ENCODE peak calls at places on chromosomes 3 and 15, in four cellular contexts. P is AG08396, M is NCI-H774, N is psoas muscle. T is an unnamed sample.

GRCh38 chr3:51975857-51976549 is 1.1 kb downstream of the ABHD14A start:
- DNase-seq in P (peak; percentile 84), M (no peak), N (peak; percentile 76), T (peak; percentile 91)

GRCh38 chr15:33256874-33257273 is 53.9 kb upstream of the RYR3 start:
- DNase-seq in P (no peak), M (no peak), N (no peak), T (no peak)

GRCh38 chr3:193729088-193729465 is 136.1 kb downstream of the OPA1 start:
- DNase-seq in P (no peak), M (no peak), N (no peak), T (no peak)

GRCh38 chr15:45458746-45459403 is 63.7 kb downstream of the SLC30A4 start:
- DNase-seq in P (peak; percentile 68), M (peak; percentile 56), N (peak; percentile 60), T (peak; percentile 62)

GRCh38 chr3:63975705-63976104 is 47.6 kb downstream of the PSMD6 start:
- DNase-seq in P (no peak), M (no peak), N (peak; percentile 66), T (peak; percentile 68)

GRCh38 chr3:78879516-78879860 is 888.3 kb downstream of the ROBO1 start:
- DNase-seq in P (no peak), M (no peak), N (no peak), T (no peak)

GRCh38 chr15:27492021-27492621 is 521.1 kb downstream of the GABRG3 start:
- DNase-seq in P (no peak), M (no peak), N (no peak), T (no peak)

GRCh38 chr15:76996526-76997401 is 1.8 kb downstream of the PSTPIP1 start:
- DNase-seq in P (peak; percentile 67), M (no peak), N (peak; percentile 52), T (peak; percentile 91)

GRCh38 chr3:36677331-36678007 is 86.9 kb downstream of the DCLK3 start:
- DNase-seq in P (peak; percentile 66), M (no peak), N (no peak), T (peak; percentile 55)

GRCh38 chr15:68650901-68651709 is 72.3 kb downstream of the CORO2B start:
- DNase-seq in P (no peak), M (no peak), N (peak; percentile 61), T (peak; percentile 91)

GRCh38 chr15:45179221-45179985 is 8.4 kb downstream of the SHF start:
- DNase-seq in P (no peak), M (peak; percentile 22), N (no peak), T (peak; percentile 74)

GRCh38 chr3:140834266-140835037 is 107.2 kb upstream of the SLC25A36 start:
- DNase-seq in P (no peak), M (no peak), N (no peak), T (no peak)

GRCh38 chr3:18424213-18424861 is 802 bp downstream of the SATB1 start:
- DNase-seq in P (no peak), M (no peak), N (no peak), T (no peak)

GRCh38 chr3:119731545-119732343 is 28.9 kb downstream of the CFAP91 start:
- DNase-seq in P (no peak), M (no peak), N (no peak), T (peak; percentile 62)

GRCh38 chr3:122984007-122984406 is 43.6 kb downstream of the SEMA5B start:
- DNase-seq in P (no peak), M (no peak), N (no peak), T (no peak)

GRCh38 chr15:69591905-69592508 is 139.4 kb downstream of the RPLP1 start:
- DNase-seq in P (no peak), M (peak; percentile 92), N (no peak), T (no peak)